ENCODE peak calls at places on chromosome 6, in five cellular contexts. J is SK-N-SH, R is K562, W is HepG2, U is GM12878. H is an unnamed sample.

GRCh38 chr6:38337819-38338465 is 301.8 kb downstream of the BTBD9 start:
- DNase-seq in J (no peak), R (no peak), W (peak), U (no peak), H (no peak)

GRCh38 chr6:167799033-167799933 is 27.4 kb upstream of the AFDN start:
- DNase-seq in J (peak), R (no peak), W (no peak), U (no peak), H (no peak)

GRCh38 chr6:122264557-122264956 is 134.9 kb upstream of the HSF2 start:
- DNase-seq in J (no peak), R (no peak), W (no peak), U (no peak), H (no peak)

GRCh38 chr6:7129784-7130569 is 22.2 kb downstream of the RREB1 start:
- DNase-seq in J (no peak), R (no peak), W (peak), U (no peak), H (no peak)

GRCh38 chr6:109318328-109318876 is 63.9 kb downstream of the CD164 start:
- DNase-seq in J (no peak), R (no peak), W (peak), U (no peak), H (no peak)

GRCh38 chr6:112298021-112298745 is 43.8 kb upstream of the LAMA4 start:
- DNase-seq in J (no peak), R (no peak), W (no peak), U (no peak), H (no peak)

GRCh38 chr6:52724041-52724405 is 39.3 kb downstream of the GSTA2 start:
- DNase-seq in J (no peak), R (no peak), W (no peak), U (no peak), H (no peak)

GRCh38 chr6:167093922-167094432 is 28.9 kb upstream of the CCR6 start:
- DNase-seq in J (no peak), R (no peak), W (no peak), U (peak), H (no peak)

GRCh38 chr6:95576621-95577316 is 566 bp upstream of the MANEA start:
- DNase-seq in J (no peak), R (no peak), W (no peak), U (no peak), H (no peak)

GRCh38 chr6:53727748-53728147 is 62.2 kb upstream of the KLHL31 start:
- DNase-seq in J (no peak), R (no peak), W (no peak), U (no peak), H (no peak)

GRCh38 chr6:11172501-11173337 is 59.7 kb downstream of the NEDD9 start:
- DNase-seq in J (peak), R (peak), W (peak), U (no peak), H (peak)

GRCh38 chr6:35062676-35063574 is 78.2 kb downstream of the TCP11 start:
- DNase-seq in J (no peak), R (no peak), W (no peak), U (no peak), H (no peak)

GRCh38 chr6:39029156-39030011 is 19.2 kb upstream of the GLP1R start:
- DNase-seq in J (peak), R (peak), W (peak), U (no peak), H (peak)

GRCh38 chr6:140208286-140208685 is 833.8 kb upstream of the CITED2 start:
- DNase-seq in J (no peak), R (no peak), W (no peak), U (no peak), H (no peak)

GRCh38 chr6:58419321-58419720 is 1101.9 kb downstream of the PRIM2 start:
- DNase-seq in J (no peak), R (no peak), W (no peak), U (no peak), H (no peak)

GRCh38 chr6:37982320-37982719 is 162.8 kb downstream of the ZFAND3 start:
- DNase-seq in J (no peak), R (no peak), W (no peak), U (no peak), H (no peak)

GRCh38 chr6:16486661-16487060 is 248.3 kb downstream of the GMPR start:
- DNase-seq in J (no peak), R (no peak), W (no peak), U (no peak), H (no peak)

GRCh38 chr6:8627085-8627861 is 191.9 kb upstream of the SLC35B3 start:
- DNase-seq in J (no peak), R (no peak), W (no peak), U (peak), H (no peak)
- TF ChIP-seq FOXM1 in J (no peak), R (no peak), W (no peak), U (no peak), H (no peak)

DNA sequence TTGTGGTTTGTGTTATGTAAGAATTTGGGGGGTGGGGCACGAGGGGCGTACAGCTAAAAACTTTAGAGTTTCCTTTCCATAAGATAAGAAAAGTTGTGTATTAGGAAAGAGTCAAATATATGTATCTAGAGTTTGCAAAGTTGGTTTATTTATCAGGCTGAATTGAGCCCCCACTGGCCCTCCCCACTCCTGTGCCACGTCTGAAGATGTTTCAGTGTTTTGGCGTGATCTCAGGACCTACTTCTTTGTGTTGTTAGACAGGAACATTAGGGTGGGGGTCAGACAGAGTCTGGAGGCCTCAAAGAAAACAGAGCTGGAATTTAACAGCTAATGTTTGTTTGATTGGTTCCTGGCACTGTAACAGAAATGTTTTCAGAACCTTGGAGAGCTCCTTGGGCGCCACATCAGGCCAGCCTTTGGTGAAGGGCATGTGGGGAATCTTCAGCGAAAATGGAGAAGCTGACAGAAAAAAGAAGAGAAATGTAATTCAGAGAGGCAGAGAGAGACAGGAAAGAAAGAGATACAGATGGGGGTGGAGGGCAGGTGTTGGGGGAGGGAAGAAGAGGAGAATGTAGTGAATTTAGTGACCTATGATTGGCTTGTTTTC is 674 bp downstream of the NRSN1 start:
- DNase-seq in J (peak), R (peak), W (peak), U (no peak), H (peak)
- TF ChIP-seq FOXM1 in J (no peak), R (no peak), W (peak), U (no peak), H (no peak)

GRCh38 chr6:46017726-46018125 is 2.1 kb upstream of the CLIC5 start:
- DNase-seq in J (no peak), R (no peak), W (no peak), U (no peak), H (no peak)
- TF ChIP-seq FOXM1 in J (no peak), R (no peak), W (no peak), U (no peak), H (no peak)

DNA sequence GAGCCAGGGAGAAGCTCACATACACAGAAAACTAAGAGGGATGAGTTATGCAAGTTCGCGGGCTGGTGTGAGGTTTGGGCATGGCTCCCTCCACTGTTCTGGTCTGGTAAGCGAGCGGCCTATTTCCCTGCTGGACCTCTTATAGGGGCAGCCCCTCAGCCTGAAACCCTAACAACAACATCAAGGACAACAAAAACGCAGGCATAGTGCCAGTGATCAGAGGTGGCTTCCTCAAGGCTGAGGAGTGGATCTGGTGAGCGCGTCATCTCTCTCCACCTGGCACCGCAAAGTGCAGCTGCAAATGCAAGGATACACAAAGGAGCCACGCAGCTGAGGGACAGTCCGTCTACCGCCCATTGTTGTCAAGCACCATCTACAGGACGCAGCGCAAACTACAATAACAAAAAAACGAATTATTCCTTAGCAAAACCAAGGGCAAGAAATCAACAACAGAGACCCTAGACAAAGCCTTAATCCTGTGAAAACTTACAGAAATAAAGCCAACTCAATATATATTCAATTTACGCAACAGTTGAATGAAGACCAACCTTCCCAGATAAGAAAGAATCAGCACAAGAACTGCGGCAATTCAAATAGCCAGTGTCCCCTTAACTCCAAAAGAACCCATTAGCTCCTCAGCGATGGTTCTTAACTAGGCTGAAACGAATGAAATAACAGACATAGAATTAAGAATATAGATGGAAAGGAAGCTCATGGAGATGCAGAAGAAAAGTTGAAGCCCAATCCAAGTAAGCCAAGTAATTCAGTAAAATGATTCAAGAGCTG is 9.2 kb upstream of the DEFB110 start:
- DNase-seq in J (peak), R (peak), W (peak), U (no peak), H (peak)
- TF ChIP-seq FOXM1 in J (no peak), R (no peak), W (no peak), U (no peak), H (no peak)

GRCh38 chr6:98016565-98016964 is 733.5 kb upstream of the MMS22L start:
- DNase-seq in J (no peak), R (no peak), W (no peak), U (no peak), H (no peak)

GRCh38 chr6:98020222-98020621 is 737.2 kb upstream of the MMS22L start:
- DNase-seq in J (no peak), R (no peak), W (no peak), U (no peak), H (no peak)

DNA sequence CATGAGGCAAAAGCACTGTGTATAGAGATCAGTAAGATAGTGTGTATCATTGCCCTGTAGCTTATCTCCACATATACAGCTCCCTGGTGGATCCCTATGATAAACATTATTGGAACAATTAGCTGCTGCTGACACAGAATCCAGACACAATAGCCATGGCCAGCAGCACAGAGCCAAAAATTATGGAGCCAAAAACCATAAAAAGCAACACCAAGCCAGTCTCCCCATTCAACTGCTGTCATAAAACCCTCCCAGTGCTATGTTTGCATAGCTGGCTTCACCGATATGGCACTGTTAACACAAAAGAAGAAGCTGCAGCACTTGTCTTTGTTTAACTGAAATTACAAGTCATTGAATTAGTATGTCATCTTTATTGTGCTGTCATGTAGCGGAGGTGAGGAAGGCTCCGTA is 731.8 kb upstream of the MMS22L start:
- DNase-seq in J (peak), R (no peak), W (no peak), U (no peak), H (no peak)
- TF ChIP-seq FOXM1 in J (no peak), R (no peak), W (no peak), U (no peak), H (no peak)

DNA sequence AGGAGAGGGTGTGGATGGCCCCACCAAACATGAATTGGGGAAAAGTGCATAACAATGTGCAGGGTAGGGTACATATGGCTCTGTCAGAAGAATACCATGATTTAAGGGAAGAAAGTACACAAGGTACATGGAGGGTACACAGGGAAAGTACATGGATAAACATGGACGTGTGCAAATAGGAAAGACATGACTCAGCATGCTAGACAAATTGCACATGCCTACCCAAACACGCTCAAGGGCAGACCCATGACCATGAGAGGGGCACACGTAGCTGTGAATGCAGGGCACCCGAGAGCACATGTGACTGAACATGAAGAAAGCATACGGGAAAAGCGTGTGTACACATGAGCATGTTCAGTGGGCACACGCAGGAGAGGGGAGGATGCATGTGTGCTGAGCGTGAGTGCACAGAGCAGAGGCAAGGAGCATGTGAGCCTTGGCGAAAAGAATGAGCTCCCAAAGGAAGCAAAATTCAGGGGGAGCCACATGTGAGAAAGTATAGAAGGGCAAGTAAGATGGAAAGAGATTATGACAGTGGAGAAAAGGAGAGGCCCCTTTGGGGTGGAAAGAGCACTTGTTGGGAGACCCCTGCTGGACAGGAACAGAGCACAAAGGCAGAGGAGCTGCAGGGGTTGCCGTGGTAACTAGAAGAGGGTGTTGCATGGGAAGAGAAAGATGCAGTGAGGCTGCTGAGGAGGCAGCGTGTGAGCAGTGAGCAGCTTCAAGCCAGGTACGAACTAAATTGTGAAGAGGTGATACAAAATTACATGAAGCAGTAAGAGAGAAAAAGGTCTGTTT is 17.8 kb downstream of the OR2H2 start:
- DNase-seq in J (peak), R (peak), W (peak), U (no peak), H (peak)
- TF ChIP-seq FOXM1 in J (no peak), R (no peak), W (no peak), U (no peak), H (no peak)

GRCh38 chr6:48840896-48841295 is 622.2 kb downstream of the MMUT start:
- DNase-seq in J (no peak), R (no peak), W (no peak), U (no peak), H (no peak)

GRCh38 chr6:48834706-48835105 is 628.3 kb downstream of the MMUT start:
- DNase-seq in J (no peak), R (no peak), W (no peak), U (no peak), H (no peak)

GRCh38 chr6:48837744-48838143 is 625.3 kb downstream of the MMUT start:
- DNase-seq in J (no peak), R (no peak), W (no peak), U (no peak), H (no peak)

GRCh38 chr6:48833916-48834315 is 629.1 kb downstream of the MMUT start:
- DNase-seq in J (no peak), R (no peak), W (no peak), U (no peak), H (no peak)

DNA sequence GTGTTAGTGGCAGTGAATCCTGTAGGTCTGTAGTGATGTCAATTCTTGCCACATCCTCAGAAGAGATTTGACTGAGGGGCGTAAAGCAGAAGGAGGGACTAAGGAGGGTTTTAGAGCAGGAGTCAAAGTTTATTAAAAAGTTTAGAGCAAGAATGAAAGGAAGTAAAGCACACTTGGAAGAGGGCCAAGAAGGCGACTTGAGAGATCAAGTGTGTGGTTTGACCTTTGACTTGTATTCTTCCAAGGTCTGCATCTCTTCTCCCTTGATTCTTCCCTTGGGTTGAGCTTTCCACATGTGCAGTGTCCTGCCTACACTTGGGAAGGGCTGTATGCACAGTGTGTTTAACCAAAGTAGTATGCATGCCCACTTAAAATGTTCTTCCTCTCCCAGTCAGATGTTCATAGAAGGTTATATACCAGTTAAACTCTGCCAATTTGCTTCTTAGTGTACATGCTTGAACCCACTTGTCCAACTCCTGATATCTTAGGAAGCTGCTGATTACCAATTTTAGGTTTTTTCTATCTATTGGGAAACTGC is 627.6 kb downstream of the MMUT start:
- DNase-seq in J (no peak), R (no peak), W (no peak), U (no peak), H (no peak)
- TF ChIP-seq FOXM1 in J (no peak), R (no peak), W (no peak), U (no peak), H (no peak)

H was measured in HEK293T.